ENCODE peak calls at places on chromosomes 6 and 20, in ten cellular contexts. One of them, this sample, is unnamed.

GRCh38 chr6:53581161-53581560 is 36.3 kb upstream of the GCLC start:
- DNase-seq in neural crest cell: no peak
- DNase-seq in stimulated activated CD4-positive, alpha-beta T cell treated with anti-CD3 and anti-CD28 coated beads, Interleukin-2, amount 100 ng/mL, for 48 hours: no peak
- DNase-seq in activated B cell treated with CpG ODN at 0.5 μM for 24 hours: no peak
- DNase-seq in activated CD8-positive, alpha-beta memory T cell treated with anti-CD3 and anti-CD28 coated beads for 4 hours: no peak
- DNase-seq in fibroblast of lung: peak
- DNase-seq in NCI-H460: no peak
- DNase-seq in GM23248: peak
- DNase-seq in naive B cell: no peak
- DNase-seq in CD4-positive, alpha-beta T cell: no peak
- DNase-seq in this sample: no peak

GRCh38 chr20:48729538-48729937 is 98.3 kb downstream of the PREX1 start:
- DNase-seq in GM23248: no peak
- DNase-seq in activated B cell treated with CpG ODN at 0.5 μM for 24 hours: no peak
- DNase-seq in naive B cell: no peak
- DNase-seq in CD4-positive, alpha-beta T cell: no peak
- DNase-seq in stimulated activated CD4-positive, alpha-beta T cell treated with anti-CD3 and anti-CD28 coated beads, Interleukin-2, amount 100 ng/mL, for 48 hours: no peak
- DNase-seq in NCI-H460: no peak
- DNase-seq in fibroblast of lung: no peak
- DNase-seq in activated CD8-positive, alpha-beta memory T cell treated with anti-CD3 and anti-CD28 coated beads for 4 hours: no peak
- DNase-seq in neural crest cell: no peak
- DNase-seq in this sample: no peak

GRCh38 chr6:29552512-29553051 is 7.0 kb downstream of the UBD start:
- DNase-seq in fibroblast of lung: peak
- DNase-seq in activated CD8-positive, alpha-beta memory T cell treated with anti-CD3 and anti-CD28 coated beads for 4 hours: no peak
- DNase-seq in CD4-positive, alpha-beta T cell: no peak
- DNase-seq in stimulated activated CD4-positive, alpha-beta T cell treated with anti-CD3 and anti-CD28 coated beads, Interleukin-2, amount 100 ng/mL, for 48 hours: no peak
- DNase-seq in naive B cell: peak
- DNase-seq in activated B cell treated with CpG ODN at 0.5 μM for 24 hours: no peak
- DNase-seq in GM23248: peak
- DNase-seq in neural crest cell: no peak
- DNase-seq in NCI-H460: peak
- DNase-seq in this sample: no peak

GRCh38 chr6:9233686-9234085 is 798.3 kb upstream of the SLC35B3 start:
- DNase-seq in stimulated activated CD4-positive, alpha-beta T cell treated with anti-CD3 and anti-CD28 coated beads, Interleukin-2, amount 100 ng/mL, for 48 hours: no peak
- DNase-seq in naive B cell: no peak
- DNase-seq in GM23248: no peak
- DNase-seq in neural crest cell: no peak
- DNase-seq in CD4-positive, alpha-beta T cell: no peak
- DNase-seq in NCI-H460: no peak
- DNase-seq in activated CD8-positive, alpha-beta memory T cell treated with anti-CD3 and anti-CD28 coated beads for 4 hours: no peak
- DNase-seq in activated B cell treated with CpG ODN at 0.5 μM for 24 hours: no peak
- DNase-seq in fibroblast of lung: no peak
- DNase-seq in this sample: no peak

GRCh38 chr20:36861875-36862801 is 13.8 kb upstream of the TLDC2 start:
- DNase-seq in CD4-positive, alpha-beta T cell: no peak
- DNase-seq in activated CD8-positive, alpha-beta memory T cell treated with anti-CD3 and anti-CD28 coated beads for 4 hours: no peak
- DNase-seq in fibroblast of lung: peak
- DNase-seq in stimulated activated CD4-positive, alpha-beta T cell treated with anti-CD3 and anti-CD28 coated beads, Interleukin-2, amount 100 ng/mL, for 48 hours: no peak
- DNase-seq in NCI-H460: peak
- DNase-seq in neural crest cell: no peak
- DNase-seq in naive B cell: no peak
- DNase-seq in GM23248: peak
- DNase-seq in activated B cell treated with CpG ODN at 0.5 μM for 24 hours: no peak
- DNase-seq in this sample: peak

GRCh38 chr6:109241199-109241598 is 141.1 kb downstream of the CD164 start:
- DNase-seq in GM23248: peak
- DNase-seq in activated B cell treated with CpG ODN at 0.5 μM for 24 hours: no peak
- DNase-seq in activated CD8-positive, alpha-beta memory T cell treated with anti-CD3 and anti-CD28 coated beads for 4 hours: no peak
- DNase-seq in stimulated activated CD4-positive, alpha-beta T cell treated with anti-CD3 and anti-CD28 coated beads, Interleukin-2, amount 100 ng/mL, for 48 hours: no peak
- DNase-seq in NCI-H460: no peak
- DNase-seq in neural crest cell: no peak
- DNase-seq in fibroblast of lung: peak
- DNase-seq in naive B cell: no peak
- DNase-seq in CD4-positive, alpha-beta T cell: no peak
- DNase-seq in this sample: no peak

GRCh38 chr6:36319436-36319762 is 17.3 kb downstream of the BNIP5 start:
- DNase-seq in activated CD8-positive, alpha-beta memory T cell treated with anti-CD3 and anti-CD28 coated beads for 4 hours: no peak
- DNase-seq in GM23248: no peak
- DNase-seq in neural crest cell: no peak
- DNase-seq in fibroblast of lung: no peak
- DNase-seq in NCI-H460: no peak
- DNase-seq in naive B cell: no peak
- DNase-seq in activated B cell treated with CpG ODN at 0.5 μM for 24 hours: no peak
- DNase-seq in stimulated activated CD4-positive, alpha-beta T cell treated with anti-CD3 and anti-CD28 coated beads, Interleukin-2, amount 100 ng/mL, for 48 hours: no peak
- DNase-seq in CD4-positive, alpha-beta T cell: no peak
- DNase-seq in this sample: no peak

GRCh38 chr6:52371656-52372151 is 9.8 kb downstream of the PAQR8 start:
- DNase-seq in fibroblast of lung: peak
- DNase-seq in CD4-positive, alpha-beta T cell: no peak
- DNase-seq in neural crest cell: no peak
- DNase-seq in naive B cell: no peak
- DNase-seq in stimulated activated CD4-positive, alpha-beta T cell treated with anti-CD3 and anti-CD28 coated beads, Interleukin-2, amount 100 ng/mL, for 48 hours: no peak
- DNase-seq in activated CD8-positive, alpha-beta memory T cell treated with anti-CD3 and anti-CD28 coated beads for 4 hours: no peak
- DNase-seq in GM23248: no peak
- DNase-seq in NCI-H460: no peak
- DNase-seq in activated B cell treated with CpG ODN at 0.5 μM for 24 hours: no peak
- DNase-seq in this sample: no peak

GRCh38 chr6:1322725-1323219 is 10.9 kb downstream of the FOXQ1 start:
- DNase-seq in NCI-H460: no peak
- DNase-seq in stimulated activated CD4-positive, alpha-beta T cell treated with anti-CD3 and anti-CD28 coated beads, Interleukin-2, amount 100 ng/mL, for 48 hours: no peak
- DNase-seq in activated CD8-positive, alpha-beta memory T cell treated with anti-CD3 and anti-CD28 coated beads for 4 hours: no peak
- DNase-seq in fibroblast of lung: peak
- DNase-seq in naive B cell: no peak
- DNase-seq in GM23248: peak
- DNase-seq in neural crest cell: no peak
- DNase-seq in CD4-positive, alpha-beta T cell: no peak
- DNase-seq in activated B cell treated with CpG ODN at 0.5 μM for 24 hours: no peak
- DNase-seq in this sample: no peak

This sample was measured in cardiac septum.